ENCODE peak calls at places on chromosome 20, in eight cellular contexts. One of them, this sample, is unnamed.
A peak's percentile ranks its signal among the peaks of the same experiment; 100 is the strongest.

GRCh38 chr20:2285618-2286017 is 10.2 kb upstream of the TGM3 start:
- DNase-seq in lower lobe of right lung: no peak
- DNase-seq in CD8-positive, alpha-beta memory T cell: no peak
- DNase-seq in heart left ventricle: no peak
- DNase-seq in astrocyte of the cerebellum: no peak
- DNase-seq in right cardiac atrium: no peak
- DNase-seq in GM12878: no peak
- DNase-seq in neural progenitor cell: no peak
- DNase-seq in this sample: no peak

GRCh38 chr20:40680560-40680959 is 8.5 kb downstream of the MAFB start:
- DNase-seq in neural progenitor cell: no peak
- DNase-seq in GM12878: peak; percentile 13
- DNase-seq in astrocyte of the cerebellum: no peak
- DNase-seq in right cardiac atrium: no peak
- DNase-seq in lower lobe of right lung: no peak
- DNase-seq in heart left ventricle: no peak
- DNase-seq in CD8-positive, alpha-beta memory T cell: no peak
- DNase-seq in this sample: no peak

GRCh38 chr20:32963176-32963575 is 41.1 kb downstream of the SUN5 start:
- DNase-seq in heart left ventricle: no peak
- DNase-seq in lower lobe of right lung: no peak
- DNase-seq in right cardiac atrium: peak; percentile 10
- DNase-seq in CD8-positive, alpha-beta memory T cell: no peak
- DNase-seq in GM12878: no peak
- DNase-seq in neural progenitor cell: no peak
- DNase-seq in astrocyte of the cerebellum: no peak
- DNase-seq in this sample: no peak

GRCh38 chr20:10671850-10672578 is 1.8 kb downstream of the JAG1 start:
- DNase-seq in neural progenitor cell: peak; percentile 50
- DNase-seq in right cardiac atrium: peak; percentile 92
- DNase-seq in CD8-positive, alpha-beta memory T cell: no peak
- DNase-seq in GM12878: no peak
- DNase-seq in heart left ventricle: peak; percentile 88
- DNase-seq in lower lobe of right lung: peak; percentile 76
- DNase-seq in astrocyte of the cerebellum: no peak
- DNase-seq in this sample: peak; percentile 29

GRCh38 chr20:61192254-61192950 is 59.7 kb upstream of the CDH4 start:
- DNase-seq in neural progenitor cell: no peak
- DNase-seq in CD8-positive, alpha-beta memory T cell: no peak
- DNase-seq in right cardiac atrium: no peak
- DNase-seq in lower lobe of right lung: no peak
- DNase-seq in heart left ventricle: no peak
- DNase-seq in astrocyte of the cerebellum: no peak
- DNase-seq in GM12878: no peak
- DNase-seq in this sample: no peak

GRCh38 chr20:19964289-19965263 is 52.6 kb upstream of the NAA20 start:
- DNase-seq in right cardiac atrium: no peak
- DNase-seq in astrocyte of the cerebellum: peak; percentile 66
- DNase-seq in lower lobe of right lung: peak; percentile 57
- DNase-seq in neural progenitor cell: no peak
- DNase-seq in CD8-positive, alpha-beta memory T cell: no peak
- DNase-seq in GM12878: no peak
- DNase-seq in heart left ventricle: no peak
- DNase-seq in this sample: no peak

GRCh38 chr20:49165611-49166010 is 22.5 kb downstream of the STAU1 start:
- DNase-seq in CD8-positive, alpha-beta memory T cell: no peak
- DNase-seq in GM12878: no peak
- DNase-seq in astrocyte of the cerebellum: no peak
- DNase-seq in neural progenitor cell: no peak
- DNase-seq in lower lobe of right lung: no peak
- DNase-seq in right cardiac atrium: no peak
- DNase-seq in heart left ventricle: no peak
- DNase-seq in this sample: no peak

GRCh38 chr20:3168079-3168828 is 5.1 kb downstream of the LZTS3 start:
- DNase-seq in heart left ventricle: no peak
- DNase-seq in right cardiac atrium: peak; percentile 76
- DNase-seq in lower lobe of right lung: peak; percentile 77
- DNase-seq in astrocyte of the cerebellum: no peak
- DNase-seq in GM12878: no peak
- DNase-seq in neural progenitor cell: peak; percentile 77
- DNase-seq in CD8-positive, alpha-beta memory T cell: no peak
- DNase-seq in this sample: no peak

GRCh38 chr20:43102394-43102793 is 87.3 kb downstream of the PTPRT start:
- DNase-seq in astrocyte of the cerebellum: no peak
- DNase-seq in GM12878: no peak
- DNase-seq in heart left ventricle: no peak
- DNase-seq in CD8-positive, alpha-beta memory T cell: no peak
- DNase-seq in lower lobe of right lung: no peak
- DNase-seq in neural progenitor cell: peak; percentile 32
- DNase-seq in right cardiac atrium: no peak
- DNase-seq in this sample: no peak

GRCh38 chr20:38645318-38645717 is 43.7 kb downstream of the ARHGAP40 start:
- DNase-seq in GM12878: no peak
- DNase-seq in lower lobe of right lung: no peak
- DNase-seq in neural progenitor cell: no peak
- DNase-seq in heart left ventricle: no peak
- DNase-seq in astrocyte of the cerebellum: no peak
- DNase-seq in right cardiac atrium: no peak
- DNase-seq in CD8-positive, alpha-beta memory T cell: no peak
- DNase-seq in this sample: no peak
- H3K4me3 ChIP-seq in GM12878: no peak overlapping the region
- H3K4me3 ChIP-seq in lower lobe of right lung: no peak overlapping the region
- H3K4me3 ChIP-seq in neural progenitor cell: no peak overlapping the region
- H3K4me3 ChIP-seq in heart left ventricle: no peak overlapping the region
- H3K4me3 ChIP-seq in astrocyte of the cerebellum: no peak overlapping the region
- H3K4me3 ChIP-seq in right cardiac atrium: no peak overlapping the region
- H3K4me3 ChIP-seq in CD8-positive, alpha-beta memory T cell: no peak overlapping the region
- H3K4me3 ChIP-seq in this sample: no peak overlapping the region

GRCh38 chr20:50820515-50821256 is 25.8 kb downstream of the BCAS4 start:
- DNase-seq in CD8-positive, alpha-beta memory T cell: no peak
- DNase-seq in heart left ventricle: no peak
- DNase-seq in GM12878: no peak
- DNase-seq in astrocyte of the cerebellum: no peak
- DNase-seq in neural progenitor cell: peak; percentile 40
- DNase-seq in lower lobe of right lung: no peak
- DNase-seq in right cardiac atrium: no peak
- DNase-seq in this sample: no peak
- H3K4me3 ChIP-seq in CD8-positive, alpha-beta memory T cell: no peak overlapping the region
- H3K4me3 ChIP-seq in heart left ventricle: no peak overlapping the region
- H3K4me3 ChIP-seq in GM12878: peak overlapping the region; percentile 41
- H3K4me3 ChIP-seq in astrocyte of the cerebellum: no peak overlapping the region
- H3K4me3 ChIP-seq in neural progenitor cell: no peak overlapping the region
- H3K4me3 ChIP-seq in lower lobe of right lung: no peak overlapping the region
- H3K4me3 ChIP-seq in right cardiac atrium: no peak overlapping the region
- H3K4me3 ChIP-seq in this sample: no peak overlapping the region

GRCh38 chr20:31720486-31721407 is 1.9 kb downstream of the BCL2L1 start:
- DNase-seq in astrocyte of the cerebellum: no peak
- DNase-seq in lower lobe of right lung: no peak
- DNase-seq in heart left ventricle: no peak
- DNase-seq in GM12878: no peak
- DNase-seq in right cardiac atrium: no peak
- DNase-seq in CD8-positive, alpha-beta memory T cell: peak; percentile 24
- DNase-seq in neural progenitor cell: no peak
- DNase-seq in this sample: peak; percentile 43

GRCh38 chr20:31717478-31717946 is 5.2 kb downstream of the BCL2L1 start:
- DNase-seq in astrocyte of the cerebellum: no peak
- DNase-seq in GM12878: peak; percentile 68
- DNase-seq in heart left ventricle: no peak
- DNase-seq in neural progenitor cell: no peak
- DNase-seq in CD8-positive, alpha-beta memory T cell: no peak
- DNase-seq in lower lobe of right lung: no peak
- DNase-seq in right cardiac atrium: no peak
- DNase-seq in this sample: peak; percentile 52

GRCh38 chr20:31721408-31722332 is 998 bp downstream of the BCL2L1 start:
- DNase-seq in CD8-positive, alpha-beta memory T cell: peak; percentile 4
- DNase-seq in neural progenitor cell: no peak
- DNase-seq in heart left ventricle: peak; percentile 33
- DNase-seq in lower lobe of right lung: peak; percentile 53
- DNase-seq in right cardiac atrium: peak; percentile 68
- DNase-seq in GM12878: no peak
- DNase-seq in astrocyte of the cerebellum: no peak
- DNase-seq in this sample: no peak

GRCh38 chr20:31718952-31719643 is 3.6 kb downstream of the BCL2L1 start:
- DNase-seq in neural progenitor cell: no peak
- DNase-seq in GM12878: no peak
- DNase-seq in right cardiac atrium: no peak
- DNase-seq in lower lobe of right lung: no peak
- DNase-seq in astrocyte of the cerebellum: no peak
- DNase-seq in CD8-positive, alpha-beta memory T cell: no peak
- DNase-seq in heart left ventricle: no peak
- DNase-seq in this sample: no peak

DNA sequence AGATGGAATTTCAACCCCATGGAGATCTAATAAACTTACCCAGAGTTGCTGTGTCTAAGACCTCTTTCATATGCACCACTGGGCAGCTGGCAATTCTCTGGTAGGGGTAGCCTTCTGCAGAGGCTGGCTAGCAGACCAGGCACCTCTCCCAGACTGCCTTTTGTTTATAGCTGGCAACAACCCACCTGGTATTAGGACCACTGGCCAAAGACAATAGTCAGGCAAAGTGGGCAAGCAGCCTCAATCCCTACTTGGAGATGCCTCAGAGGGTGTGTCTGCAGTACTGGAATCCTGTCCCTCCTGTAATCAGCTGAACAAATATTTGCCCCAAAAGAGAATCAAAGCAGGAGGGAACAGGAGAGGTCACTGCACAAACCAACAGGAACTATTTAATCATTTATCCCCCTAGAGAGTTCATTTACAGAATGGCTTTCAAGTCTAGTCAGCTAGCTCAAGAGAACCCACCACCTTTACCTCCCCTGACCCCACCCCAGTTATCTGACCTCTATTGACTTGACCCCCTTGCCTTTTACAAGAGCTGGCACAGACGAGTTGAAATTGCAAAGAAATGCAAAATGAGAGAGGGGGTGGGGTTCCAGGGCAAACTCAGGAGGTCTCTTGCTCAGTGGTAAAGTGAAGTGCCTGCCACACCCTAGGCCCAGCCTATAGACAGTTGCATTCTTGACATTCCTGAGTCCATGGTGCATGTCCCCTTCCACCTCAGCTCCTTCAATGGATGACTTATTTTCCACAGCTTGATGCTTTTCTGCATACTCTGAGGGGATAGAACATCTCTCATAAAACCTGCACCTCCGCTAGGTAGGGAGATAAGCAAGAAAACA is 2.8 kb downstream of the BCL2L1 start:
- DNase-seq in neural progenitor cell: peak; percentile 53
- DNase-seq in GM12878: no peak
- DNase-seq in right cardiac atrium: no peak
- DNase-seq in heart left ventricle: no peak
- DNase-seq in CD8-positive, alpha-beta memory T cell: no peak
- DNase-seq in astrocyte of the cerebellum: no peak
- DNase-seq in lower lobe of right lung: no peak
- DNase-seq in this sample: no peak
- H3K4me3 ChIP-seq in neural progenitor cell: peak overlapping the region; percentile 68
- H3K4me3 ChIP-seq in GM12878: peak overlapping the region; percentile 77
- H3K4me3 ChIP-seq in right cardiac atrium: peak overlapping the region; percentile 98
- H3K4me3 ChIP-seq in heart left ventricle: peak overlapping the region; percentile 52
- H3K4me3 ChIP-seq in CD8-positive, alpha-beta memory T cell: peak overlapping the region; percentile 99
- H3K4me3 ChIP-seq in astrocyte of the cerebellum: peak overlapping the region; percentile 76
- H3K4me3 ChIP-seq in lower lobe of right lung: peak overlapping the region; percentile 98
- H3K4me3 ChIP-seq in this sample: peak overlapping the region; percentile 75

GRCh38 chr20:44610313-44610965 is 28.1 kb downstream of the PKIG start:
- DNase-seq in right cardiac atrium: no peak
- DNase-seq in astrocyte of the cerebellum: no peak
- DNase-seq in lower lobe of right lung: no peak
- DNase-seq in heart left ventricle: no peak
- DNase-seq in neural progenitor cell: no peak
- DNase-seq in CD8-positive, alpha-beta memory T cell: peak; percentile 19
- DNase-seq in GM12878: no peak
- DNase-seq in this sample: no peak
- H3K4me3 ChIP-seq in right cardiac atrium: no peak overlapping the region
- H3K4me3 ChIP-seq in astrocyte of the cerebellum: no peak overlapping the region
- H3K4me3 ChIP-seq in lower lobe of right lung: no peak overlapping the region
- H3K4me3 ChIP-seq in heart left ventricle: no peak overlapping the region
- H3K4me3 ChIP-seq in neural progenitor cell: no peak overlapping the region
- H3K4me3 ChIP-seq in CD8-positive, alpha-beta memory T cell: no peak overlapping the region
- H3K4me3 ChIP-seq in GM12878: no peak overlapping the region
- H3K4me3 ChIP-seq in this sample: no peak overlapping the region

DNA sequence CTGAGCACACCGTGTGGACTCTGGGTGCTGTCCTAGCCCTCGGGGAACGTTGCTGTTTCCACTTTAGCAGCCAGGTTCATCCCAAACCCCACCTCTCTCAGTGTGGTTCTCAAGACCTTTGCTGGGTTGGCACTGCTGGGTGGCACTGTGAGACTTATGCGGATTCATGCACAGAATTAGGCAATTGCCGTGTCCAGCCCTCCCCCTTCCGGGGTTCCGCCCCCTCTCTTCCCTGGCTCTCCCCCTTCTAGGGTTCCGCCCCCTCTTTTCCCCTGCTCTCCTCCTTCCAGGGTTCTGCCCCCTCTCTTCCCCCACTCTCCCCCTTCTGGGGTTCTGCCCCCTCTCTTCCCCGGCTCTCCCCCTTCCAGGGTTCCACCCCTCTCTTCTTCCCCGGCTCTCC is 39.8 kb upstream of the SLCO4A1 start:
- DNase-seq in neural progenitor cell: no peak
- DNase-seq in heart left ventricle: peak; percentile 25
- DNase-seq in GM12878: no peak
- DNase-seq in astrocyte of the cerebellum: no peak
- DNase-seq in lower lobe of right lung: peak; percentile 88
- DNase-seq in CD8-positive, alpha-beta memory T cell: peak; percentile 18
- DNase-seq in right cardiac atrium: peak; percentile 67
- DNase-seq in this sample: no peak
- H3K4me3 ChIP-seq in neural progenitor cell: no peak overlapping the region
- H3K4me3 ChIP-seq in heart left ventricle: no peak overlapping the region
- H3K4me3 ChIP-seq in GM12878: no peak overlapping the region
- H3K4me3 ChIP-seq in astrocyte of the cerebellum: no peak overlapping the region
- H3K4me3 ChIP-seq in lower lobe of right lung: peak overlapping the region; percentile 23
- H3K4me3 ChIP-seq in CD8-positive, alpha-beta memory T cell: peak overlapping the region; percentile 59
- H3K4me3 ChIP-seq in right cardiac atrium: no peak overlapping the region
- H3K4me3 ChIP-seq in this sample: no peak overlapping the region

DNA sequence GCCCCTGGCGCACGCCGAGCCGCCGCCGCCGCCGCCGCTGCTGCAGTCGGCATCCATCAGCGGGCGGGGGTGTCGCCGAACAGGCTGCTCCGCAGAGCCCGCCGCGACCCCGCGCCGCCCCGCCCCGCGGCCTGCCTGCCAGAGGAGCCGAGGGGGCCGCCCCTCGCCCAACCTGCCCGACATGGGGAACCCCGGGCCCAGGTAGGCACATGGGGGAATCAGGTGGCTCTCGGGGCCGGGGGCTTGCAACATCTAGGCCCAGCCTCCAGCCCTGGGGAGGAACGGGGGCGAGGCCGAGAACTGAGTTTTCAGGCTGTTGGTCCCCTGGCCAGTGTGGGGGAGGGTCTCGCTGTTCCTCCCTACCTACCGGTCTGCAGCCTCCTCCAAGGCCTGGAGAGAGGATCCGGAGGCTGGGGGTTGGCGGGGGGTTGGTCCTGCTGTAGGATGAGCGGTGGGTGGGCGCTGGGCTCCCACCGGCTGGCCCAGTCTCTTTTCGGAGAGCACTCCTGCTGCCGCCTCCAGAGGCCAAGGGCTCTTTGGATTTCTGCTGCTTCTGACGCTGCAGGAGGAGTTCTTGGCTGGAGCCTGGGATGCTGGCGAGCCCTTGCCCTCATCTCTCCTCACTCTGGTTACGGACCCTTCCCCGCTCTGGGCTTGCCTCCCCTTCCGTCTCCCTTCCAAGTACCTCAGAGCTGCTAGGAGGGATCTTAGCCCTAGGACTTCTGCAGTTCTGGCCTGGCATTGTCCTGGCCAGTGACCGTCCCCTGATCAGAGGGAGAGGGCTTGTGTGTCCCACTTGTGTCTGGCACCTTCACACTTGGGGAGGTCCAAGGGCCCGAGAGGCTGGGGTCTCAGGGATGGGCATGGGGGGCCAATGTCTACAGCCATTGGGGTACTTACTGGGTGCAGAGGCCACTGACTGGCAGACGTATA is at the start of gene EPB41L1:
- DNase-seq in neural progenitor cell: peak; percentile 56
- DNase-seq in heart left ventricle: peak; percentile 20
- DNase-seq in right cardiac atrium: no peak
- DNase-seq in GM12878: no peak
- DNase-seq in CD8-positive, alpha-beta memory T cell: no peak
- DNase-seq in lower lobe of right lung: peak; percentile 51
- DNase-seq in astrocyte of the cerebellum: no peak
- DNase-seq in this sample: no peak
- H3K4me3 ChIP-seq in neural progenitor cell: peak within 1 kb of the TSS; percentile 85
- H3K4me3 ChIP-seq in heart left ventricle: peak within 1 kb of the TSS; percentile 56
- H3K4me3 ChIP-seq in right cardiac atrium: peak within 1 kb of the TSS; percentile 56
- H3K4me3 ChIP-seq in GM12878: no peak within 1 kb of the TSS
- H3K4me3 ChIP-seq in CD8-positive, alpha-beta memory T cell: no peak within 1 kb of the TSS
- H3K4me3 ChIP-seq in lower lobe of right lung: peak within 1 kb of the TSS; percentile 69
- H3K4me3 ChIP-seq in astrocyte of the cerebellum: peak within 1 kb of the TSS; percentile 60
- H3K4me3 ChIP-seq in this sample: peak within 1 kb of the TSS; percentile 22

This sample was measured in GM06990.